ENCODE peak calls at places on chromosomes 13 and 19, in six cellular contexts. S is H9, A is IMR-90, C is trophoblast cell, T is neuronal stem cell, U is H1. K is an unnamed sample.

GRCh38 chr13:32010137-32010536 is 21.4 kb upstream of the FRY start:
- DNase-seq in U (no peak), C (peak; percentile 73), A (peak; percentile 31), T (no peak), S (no peak), K (no peak)

GRCh38 chr19:4101496-4101770 is 22.5 kb downstream of the MAP2K2 start:
- DNase-seq in U (no peak), C (no peak), T (no peak), S (no peak), A (no peak), K (no peak)

GRCh38 chr13:108315273-108315672 is 45.8 kb downstream of the TNFSF13B start:
- DNase-seq in T (no peak), S (no peak), A (no peak), U (no peak), C (peak; percentile 39), K (no peak)

GRCh38 chr19:45070861-45071544 is 5.3 kb downstream of the ZNF296 start:
- DNase-seq in C (no peak), T (no peak), S (no peak), U (no peak), A (no peak), K (no peak)

GRCh38 chr19:58563034-58563573 is 4.7 kb upstream of the UBE2M start:
- DNase-seq in A (no peak), S (peak; percentile 51), T (no peak), U (no peak), C (no peak), K (no peak)

GRCh38 chr19:18966304-18966703 is 25.3 kb upstream of the HOMER3 start:
- DNase-seq in A (no peak), S (peak; percentile 44), T (no peak), U (no peak), C (no peak), K (no peak)

GRCh38 chr13:32428581-32429072 is 697 bp upstream of the N4BP2L1 start:
- DNase-seq in C (peak; percentile 18), A (no peak), S (no peak), U (no peak), T (no peak), K (no peak)

GRCh38 chr19:10988380-10988779 is 27.6 kb downstream of the SMARCA4 start:
- DNase-seq in C (no peak), A (no peak), U (no peak), S (no peak), T (no peak), K (no peak)

GRCh38 chr13:81487151-81487550 is 1146.2 kb upstream of the SPRY2 start:
- DNase-seq in C (peak; percentile 44), A (no peak), U (peak; percentile 51), T (peak; percentile 29), S (peak; percentile 50), K (peak; percentile 14)

GRCh38 chr19:1122972-1123363 is 19.2 kb downstream of the GPX4 start:
- DNase-seq in U (peak; percentile 100), A (peak; percentile 56), S (peak; percentile 90), C (peak; percentile 65), T (peak; percentile 57), K (peak; percentile 70)

GRCh38 chr19:38919837-38920528 is 8.0 kb upstream of the CCER2 start:
- DNase-seq in T (no peak), S (no peak), U (no peak), C (no peak), A (no peak), K (no peak)

GRCh38 chr19:57830071-57830602 is at the start of gene ZNF587B:
- DNase-seq in S (peak; percentile 96), C (peak; percentile 99), U (peak; percentile 92), T (peak; percentile 85), A (peak; percentile 74), K (peak; percentile 88)

GRCh38 chr19:46009530-46010510 is 13.0 kb downstream of the PGLYRP1 start:
- DNase-seq in S (peak; percentile 86), A (peak; percentile 58), T (peak; percentile 77), U (peak; percentile 95), C (peak; percentile 76), K (peak; percentile 77)

GRCh38 chr13:113588394-113589111 is 4.0 kb downstream of the TFDP1 start:
- DNase-seq in T (no peak), U (peak; percentile 30), C (no peak), A (no peak), S (no peak), K (no peak)

GRCh38 chr13:113586661-113587479 is 2.3 kb downstream of the TFDP1 start:
- DNase-seq in A (no peak), T (no peak), S (no peak), C (no peak), U (peak; percentile 35), K (no peak)

GRCh38 chr13:113589961-113590339 is 5.4 kb downstream of the TFDP1 start:
- DNase-seq in T (no peak), C (no peak), A (no peak), U (peak; percentile 40), S (no peak), K (no peak)

GRCh38 chr13:113591750-113592149 is 7.2 kb downstream of the TFDP1 start:
- DNase-seq in S (no peak), U (peak; percentile 33), C (no peak), T (no peak), A (no peak), K (no peak)

GRCh38 chr13:113589251-113589960 is 4.9 kb downstream of the TFDP1 start:
- DNase-seq in A (no peak), C (no peak), S (no peak), U (peak; percentile 33), T (no peak), K (no peak)
- H3K4me2 ChIP-seq in A (no peak overlapping the region), C (no peak overlapping the region), S (no peak overlapping the region), U (no peak overlapping the region), T (no peak overlapping the region), K (no peak overlapping the region)

GRCh38 chr19:51691122-51692064 is 1.7 kb upstream of the SPACA6 start:
- DNase-seq in T (no peak), U (no peak), C (no peak), A (peak; percentile 65), S (no peak), K (peak; percentile 67)
- H3K23ac ChIP-seq in T (peak overlapping the region; percentile 55), U (no peak overlapping the region), C (no peak overlapping the region), A (peak overlapping the region; percentile 68), S (no peak overlapping the region), K (no peak overlapping the region)

GRCh38 chr19:16603090-16603489 is 24.9 kb downstream of the MED26 start:
- DNase-seq in C (no peak), T (no peak), U (no peak), A (no peak), S (no peak), K (no peak)
- H4K91ac ChIP-seq in C (no peak overlapping the region), T (no peak overlapping the region), U (no peak overlapping the region), A (no peak overlapping the region), S (no peak overlapping the region), K (no peak overlapping the region)

GRCh38 chr19:9858766-9859165 is 23.6 kb downstream of the PIN1 start:
- DNase-seq in S (no peak), T (no peak), U (no peak), A (no peak), C (no peak), K (no peak)
- H3K4me2 ChIP-seq in S (no peak overlapping the region), T (no peak overlapping the region), U (no peak overlapping the region), A (no peak overlapping the region), C (no peak overlapping the region), K (no peak overlapping the region)

DNA sequence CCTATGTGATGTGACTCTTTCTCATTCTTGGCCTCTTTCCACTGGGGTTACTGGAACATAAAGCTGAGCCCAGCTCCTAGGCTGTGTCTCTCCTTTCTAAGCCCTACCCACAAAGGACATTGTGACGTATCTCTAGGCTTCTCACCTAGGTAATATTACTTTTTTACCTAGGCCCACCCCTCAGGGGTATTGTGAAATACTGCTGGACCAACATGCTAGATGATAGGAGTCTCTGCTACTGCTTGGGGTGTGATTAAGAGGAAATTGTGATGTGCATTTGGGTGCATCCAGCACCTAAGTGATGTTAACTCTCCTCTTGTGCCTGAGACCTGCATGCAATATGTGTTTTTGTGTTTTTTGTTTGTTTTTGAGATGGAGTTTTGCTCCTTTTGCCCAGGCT is 22.8 kb upstream of the ZNF254 start:
- DNase-seq in C (no peak), S (no peak), T (no peak), U (no peak), A (no peak), K (no peak)
- H3K23ac ChIP-seq in C (no peak overlapping the region), S (no peak overlapping the region), T (no peak overlapping the region), U (no peak overlapping the region), A (no peak overlapping the region), K (no peak overlapping the region)

DNA sequence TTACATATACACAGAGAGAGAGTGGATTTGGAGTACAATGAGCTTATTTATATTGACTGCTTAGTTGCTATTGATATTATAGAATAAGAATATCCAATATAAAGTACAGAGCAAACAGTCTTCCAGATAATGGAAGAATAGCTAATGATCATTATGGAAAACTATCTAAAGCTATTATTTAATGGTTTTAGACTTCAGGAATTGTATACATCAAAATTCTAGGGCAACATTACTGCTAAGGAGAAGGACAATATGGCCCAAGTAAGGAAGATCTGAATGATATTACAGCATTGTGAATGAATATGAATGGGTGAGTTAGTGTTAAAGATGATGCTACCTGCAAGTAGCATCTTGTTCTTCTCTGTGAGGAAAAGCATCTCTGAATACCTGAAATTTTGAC is 604.2 kb upstream of the PCDH20 start:
- DNase-seq in C (no peak), A (no peak), S (no peak), T (no peak), U (no peak), K (no peak)
- H4K91ac ChIP-seq in C (no peak overlapping the region), A (no peak overlapping the region), S (no peak overlapping the region), T (no peak overlapping the region), U (no peak overlapping the region), K (no peak overlapping the region)

DNA sequence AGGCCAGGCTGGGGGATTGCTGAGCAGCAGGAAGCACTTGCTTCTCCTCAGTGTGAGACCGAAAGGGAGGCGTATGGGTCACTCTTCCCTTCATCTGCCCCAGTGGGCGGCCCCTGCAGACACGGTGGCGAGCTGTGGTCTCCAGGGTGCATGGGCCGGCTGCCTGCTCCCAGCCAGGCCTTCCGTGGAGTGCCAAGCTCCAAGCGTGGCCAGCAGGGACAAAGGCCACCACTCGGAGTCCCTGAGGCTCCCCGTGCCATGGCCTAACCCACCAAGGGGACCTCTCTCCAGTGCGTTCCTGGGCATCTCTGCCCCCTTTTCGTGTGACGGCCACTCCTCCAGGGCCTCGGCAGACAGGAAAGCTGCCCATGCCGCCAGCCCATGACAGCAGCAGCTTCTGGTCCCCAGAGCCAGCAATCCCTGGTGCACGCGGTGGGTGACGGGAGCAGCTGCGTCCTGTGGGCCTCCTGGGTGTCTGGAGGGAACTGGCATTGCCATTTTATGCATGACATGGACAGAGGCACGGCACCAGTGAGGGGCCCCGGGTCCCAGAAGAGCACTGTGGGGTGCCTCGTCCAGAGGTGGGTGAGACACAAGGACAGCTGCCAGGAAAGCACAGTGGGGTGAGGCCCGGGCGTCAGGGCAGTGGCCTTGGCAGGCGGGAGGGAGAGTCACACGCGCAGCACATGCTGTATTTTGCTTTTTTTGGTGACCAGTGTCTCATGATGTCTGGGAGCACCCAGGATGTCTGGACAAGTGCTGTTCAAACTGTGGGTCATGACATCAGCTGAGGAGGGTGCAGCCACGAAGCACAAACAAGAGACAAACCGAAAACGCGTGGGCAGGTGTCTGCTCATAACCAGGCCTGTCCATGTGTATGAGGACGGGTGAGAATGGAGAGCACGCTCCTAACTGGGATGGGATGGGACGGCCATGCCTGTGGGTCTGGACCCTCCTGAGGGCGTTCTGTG is 32.3 kb downstream of the CEBPG start:
- DNase-seq in A (no peak), T (no peak), C (no peak), S (no peak), U (no peak), K (no peak)
- H3K4me2 ChIP-seq in A (no peak overlapping the region), T (no peak overlapping the region), C (no peak overlapping the region), S (no peak overlapping the region), U (no peak overlapping the region), K (no peak overlapping the region)

K was measured in mesenchymal stem cell.